ENCODE peak calls at places on chromosomes 13 and 19, in nine cellular contexts. H is stimulated activated CD4-positive, alpha-beta T cell treated with anti-CD3 and anti-CD28 coated beads, Interleukin-1b, Interleukin-23, amount 100 ng/mL, for 1 hour; N is astrocyte of the spinal cord; I is NCI-H1092; T is AG04450; B is colonic mucosa; A is fibroblast of mammary gland; O is neural progenitor cell; U is H1. V is an unnamed sample.

GRCh38 chr19:46392252-46392801 is 21.0 kb downstream of the CCDC8 start:
- DNase-seq in H (no peak), N (no peak), I (no peak), T (no peak), B (no peak), A (peak), O (no peak), U (no peak), V (no peak)

GRCh38 chr19:16202320-16203255 is 4.9 kb downstream of the AP1M1 start:
- DNase-seq in H (no peak), N (peak), I (no peak), T (no peak), B (no peak), A (peak), O (no peak), U (no peak), V (no peak)

GRCh38 chr19:4582980-4583842 is 23.7 kb upstream of the SEMA6B start:
- DNase-seq in H (no peak), N (no peak), I (no peak), T (no peak), B (no peak), A (no peak), O (no peak), U (peak), V (no peak)

GRCh38 chr13:97117388-97117910 is 104.7 kb upstream of the MBNL2 start:
- DNase-seq in H (no peak), N (no peak), I (no peak), T (no peak), B (no peak), A (no peak), O (no peak), U (no peak), V (no peak)

GRCh38 chr19:8641908-8642547 is 11.6 kb downstream of the NFILZ start:
- DNase-seq in H (no peak), N (peak), I (no peak), T (no peak), B (no peak), A (peak), O (peak), U (no peak), V (no peak)

GRCh38 chr13:27967203-27967735 is 1.8 kb downstream of the CDX2 start:
- DNase-seq in H (no peak), N (no peak), I (no peak), T (no peak), B (peak), A (no peak), O (no peak), U (no peak), V (no peak)

GRCh38 chr19:55550321-55550650 is 4.9 kb upstream of the SBK3 start:
- DNase-seq in H (no peak), N (no peak), I (no peak), T (no peak), B (no peak), A (no peak), O (no peak), U (no peak), V (no peak)

GRCh38 chr19:9720541-9720940 is 45.6 kb upstream of the ZNF562 start:
- DNase-seq in H (no peak), N (no peak), I (no peak), T (no peak), B (no peak), A (no peak), O (peak), U (no peak), V (no peak)

GRCh38 chr13:86445584-86446140 is 646.4 kb upstream of the SLITRK6 start:
- DNase-seq in H (no peak), N (peak), I (no peak), T (no peak), B (no peak), A (no peak), O (no peak), U (no peak), V (no peak)

GRCh38 chr19:56272448-56272847 is at the start of gene EDDM13:
- DNase-seq in H (no peak), N (no peak), I (no peak), T (no peak), B (no peak), A (no peak), O (no peak), U (no peak), V (no peak)

GRCh38 chr19:3537438-3538240 is 1.3 kb upstream of the TEKTIP1 start:
- DNase-seq in H (no peak), N (no peak), I (no peak), T (no peak), B (no peak), A (no peak), O (no peak), U (no peak), V (no peak)

GRCh38 chr19:5220361-5220760 is 120.3 kb downstream of the PTPRS start:
- DNase-seq in H (no peak), N (no peak), I (no peak), T (no peak), B (no peak), A (no peak), O (no peak), U (no peak), V (no peak)

GRCh38 chr13:110396913-110397379 is 89.9 kb downstream of the COL4A2 start:
- DNase-seq in H (no peak), N (peak), I (no peak), T (peak), B (peak), A (peak), O (no peak), U (no peak), V (no peak)

V was measured in iPS DF 19.7.